ENCODE peak calls at places on chromosomes 1 and 21, in four cellular contexts. V is A549, H is choroid plexus epithelial cell, G is epithelial cell of proximal tubule. K is an unnamed sample.

GRCh38 chr1:156099282-156099681 is 15.2 kb upstream of the LMNA start:
- DNase-seq in G (no peak), H (no peak), V (no peak), K (no peak)

GRCh38 chr1:10945988-10946387 is 66.5 kb upstream of the TARDBP start:
- DNase-seq in V (no peak), G (no peak), H (no peak), K (no peak)

GRCh38 chr1:203797948-203798347 is 2.5 kb downstream of the ZBED6 start:
- DNase-seq in H (peak; percentile 24), G (no peak), V (no peak), K (no peak)

GRCh38 chr1:59081795-59082194 is 215.1 kb upstream of the FGGY start:
- DNase-seq in H (no peak), V (no peak), G (no peak), K (no peak)

GRCh38 chr1:46760558-46761166 is 38.2 kb upstream of the CYP4B1 start:
- DNase-seq in G (no peak), V (no peak), H (no peak), K (no peak)

GRCh38 chr1:32234792-32235191 is 12.2 kb upstream of the FAM167B start:
- DNase-seq in V (no peak), G (no peak), H (no peak), K (peak; percentile 67)

GRCh38 chr1:1307261-1307907 is 346 bp downstream of the ACAP3 start:
- DNase-seq in V (no peak), H (no peak), G (no peak), K (peak; percentile 77)

GRCh38 chr21:43195131-43196021 is 26.6 kb downstream of the CRYAA start:
- DNase-seq in G (no peak), V (no peak), H (peak; percentile 65), K (peak; percentile 85)

GRCh38 chr1:183069562-183070216 is 46.5 kb downstream of the LAMC1 start:
- DNase-seq in G (peak; percentile 92), H (no peak), V (peak; percentile 18), K (no peak)

GRCh38 chr1:62530516-62531154 is 66.7 kb upstream of the ANGPTL3 start:
- DNase-seq in H (peak; percentile 77), V (peak; percentile 10), G (no peak), K (no peak)

GRCh38 chr1:167861664-167862381 is 52.1 kb downstream of the ADCY10 start:
- DNase-seq in G (no peak), H (no peak), V (no peak), K (no peak)

GRCh38 chr1:79519084-79519760 is 512.7 kb upstream of the ADGRL4 start:
- DNase-seq in H (no peak), G (no peak), V (no peak), K (no peak)

GRCh38 chr1:242738702-242739225 is 214.3 kb upstream of the PLD5 start:
- DNase-seq in V (no peak), H (no peak), G (no peak), K (no peak)

GRCh38 chr1:69567847-69568434 is at the start of gene LRRC7:
- DNase-seq in H (no peak), V (no peak), G (no peak), K (peak; percentile 68)

GRCh38 chr1:44842763-44843655 is at the start of gene PTCH2:
- DNase-seq in G (no peak), V (peak; percentile 54), H (peak; percentile 67), K (peak; percentile 85)

GRCh38 chr1:64616039-64616438 is 128.8 kb upstream of the RAVER2 start:
- DNase-seq in G (no peak), H (no peak), V (no peak), K (no peak)

GRCh38 chr1:241591317-241591716 is 48.9 kb downstream of the CHML start:
- DNase-seq in H (peak; percentile 54), V (peak; percentile 50), G (no peak), K (no peak)

GRCh38 chr1:235513495-235514366 is 9.5 kb upstream of the B3GALNT2 start:
- DNase-seq in G (no peak), H (peak; percentile 85), V (peak; percentile 38), K (no peak)

GRCh38 chr1:85413169-85413568 is 51.8 kb downstream of the DDAH1 start:
- DNase-seq in V (no peak), G (no peak), H (peak; percentile 28), K (no peak)

GRCh38 chr1:101136739-101137138 is 100.1 kb upstream of the S1PR1 start:
- DNase-seq in V (no peak), G (no peak), H (peak; percentile 67), K (no peak)

GRCh38 chr1:76351655-76352054 is 277.1 kb downstream of the ST6GALNAC3 start:
- DNase-seq in H (no peak), G (no peak), V (no peak), K (no peak)

GRCh38 chr1:203244776-203245175 is 15.3 kb upstream of the CHIT1 start:
- DNase-seq in G (no peak), V (no peak), H (no peak), K (no peak)

GRCh38 chr1:43706598-43707190 is 642 bp upstream of the ST3GAL3 start:
- DNase-seq in V (no peak), H (peak; percentile 26), G (no peak), K (no peak)

GRCh38 chr1:67683306-67683705 is 1.7 kb upstream of the GADD45A start:
- DNase-seq in V (no peak), H (peak; percentile 78), G (peak; percentile 86), K (no peak)
- H3K4me3 ChIP-seq in V (peak overlapping the region; percentile 14), H (peak overlapping the region; percentile 11), G (peak overlapping the region; percentile 12), K (no peak overlapping the region)

GRCh38 chr1:166166400-166166699 is 451 bp downstream of the FAM78B start:
- DNase-seq in H (no peak), V (no peak), G (no peak), K (no peak)
- H3K4me3 ChIP-seq in H (peak overlapping the region; percentile 56), V (peak overlapping the region; percentile 57), G (peak overlapping the region; percentile 55), K (peak overlapping the region; percentile 76)

GRCh38 chr1:94235189-94236020 is 2.0 kb downstream of the ARHGAP29 start:
- DNase-seq in V (no peak), H (peak; percentile 52), G (no peak), K (no peak)
- H3K4me3 ChIP-seq in V (peak overlapping the region; percentile 84), H (peak overlapping the region; percentile 82), G (peak overlapping the region; percentile 95), K (peak overlapping the region; percentile 84)

GRCh38 chr1:24905355-24905978 is 24.6 kb downstream of the RUNX3 start:
- DNase-seq in V (no peak), G (no peak), H (no peak), K (no peak)

GRCh38 chr1:24904731-24905354 is 25.2 kb downstream of the RUNX3 start:
- DNase-seq in G (no peak), V (no peak), H (no peak), K (no peak)

GRCh38 chr1:24903560-24903954 is 26.5 kb downstream of the RUNX3 start:
- DNase-seq in H (no peak), V (no peak), G (no peak), K (no peak)

GRCh38 chr1:24903011-24903461 is 27.0 kb downstream of the RUNX3 start:
- DNase-seq in V (no peak), G (no peak), H (no peak), K (no peak)

GRCh38 chr1:24903955-24904730 is 25.9 kb downstream of the RUNX3 start:
- DNase-seq in G (no peak), V (no peak), H (no peak), K (no peak)
- H3K4me3 ChIP-seq in G (no peak overlapping the region), V (no peak overlapping the region), H (no peak overlapping the region), K (no peak overlapping the region)

GRCh38 chr1:220734571-220735326 is 13.4 kb upstream of the MTARC2 start:
- DNase-seq in H (peak; percentile 91), V (peak; percentile 52), G (peak; percentile 68), K (no peak)
- H3K4me3 ChIP-seq in H (no peak overlapping the region), V (peak overlapping the region; percentile 22), G (peak overlapping the region; percentile 14), K (no peak overlapping the region)

GRCh38 chr1:226403522-226404034 is 4.3 kb downstream of the PARP1 start:
- DNase-seq in G (no peak), V (peak; percentile 71), H (peak; percentile 40), K (no peak)
- H3K4me3 ChIP-seq in G (no peak overlapping the region), V (no peak overlapping the region), H (no peak overlapping the region), K (no peak overlapping the region)

GRCh38 chr1:39490596-39491145 is 765 bp upstream of the BMP8A start:
- DNase-seq in H (no peak), G (no peak), V (peak; percentile 11), K (no peak)
- H3K4me3 ChIP-seq in H (peak overlapping the region; percentile 42), G (peak overlapping the region; percentile 33), V (peak overlapping the region; percentile 74), K (peak overlapping the region; percentile 64)

DNA sequence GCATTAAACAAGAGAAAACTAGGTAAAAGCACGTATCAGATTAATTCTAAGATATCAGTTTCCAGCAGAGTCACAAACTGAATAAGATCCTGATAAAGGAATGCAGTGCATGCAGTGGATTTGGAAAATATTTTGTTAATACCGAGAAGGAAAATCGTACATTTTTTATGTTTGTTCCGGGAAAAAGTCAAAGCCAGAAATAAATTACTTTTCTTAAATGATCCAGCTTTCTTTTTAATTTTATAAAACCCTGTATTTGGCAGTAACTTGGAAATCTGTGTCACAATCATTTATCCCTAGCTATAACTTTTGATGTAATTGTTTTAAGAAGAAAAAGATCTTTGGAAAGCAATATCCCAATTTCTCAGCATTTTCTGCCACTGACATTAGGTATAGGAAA is 972 bp downstream of the PALMD start:
- DNase-seq in G (no peak), V (no peak), H (no peak), K (no peak)
- H3K4me3 ChIP-seq in G (peak overlapping the region; percentile 44), V (peak overlapping the region; percentile 33), H (no peak overlapping the region), K (peak overlapping the region; percentile 72)